ENCODE peak calls at places on chromosomes 4 and X, in four cellular contexts. R, P, W and L are unnamed samples.
A peak's percentile ranks its signal among the peaks of the same experiment; 100 is the strongest.

GRCh38 chr4:147991543-147992295 is 259.8 kb downstream of the ARHGAP10 start:
- DNase-seq in W (no peak), R (no peak), P (no peak), L (no peak)

GRCh38 chrX:1659664-1660461 is 45.0 kb downstream of the ASMT start:
- DNase-seq in R (no peak), P (no peak), W (no peak), L (no peak)

GRCh38 chr4:119679251-119679650 is 50.6 kb upstream of the PDE5A start:
- DNase-seq in W (no peak), R (no peak), P (no peak), L (peak; percentile 23)

GRCh38 chr4:83850435-83850834 is 314.5 kb downstream of the GPAT3 start:
- DNase-seq in W (no peak), P (peak; percentile 46), R (no peak), L (peak; percentile 39)

GRCh38 chr4:184746532-184746870 is 12.6 kb upstream of the CENPU start:
- DNase-seq in R (peak; percentile 65), P (peak; percentile 97), W (peak; percentile 68), L (peak; percentile 98)

GRCh38 chr4:183959349-183959748 is 54.2 kb downstream of the STOX2 start:
- DNase-seq in P (peak; percentile 2), R (no peak), W (no peak), L (no peak)

GRCh38 chrX:134396174-134396573 is 63.8 kb upstream of the HPRT1 start:
- DNase-seq in R (no peak), W (no peak), P (peak; percentile 13), L (peak; percentile 29)

GRCh38 chrX:34218063-34218462 is 85.9 kb upstream of the FAM47A start:
- DNase-seq in R (no peak), P (no peak), W (no peak), L (no peak)

GRCh38 chr4:20255823-20256222 is 4.1 kb downstream of the SLIT2 start:
- DNase-seq in W (no peak), R (no peak), P (no peak), L (peak; percentile 26)

GRCh38 chr4:21869978-21870745 is 78.4 kb downstream of the KCNIP4 start:
- DNase-seq in P (no peak), W (no peak), R (no peak), L (no peak)

GRCh38 chrX:21996872-21997271 is 35.3 kb upstream of the PHEX start:
- DNase-seq in W (no peak), P (peak; percentile 60), R (no peak), L (peak; percentile 79)

GRCh38 chrX:23493941-23494374 is 159.3 kb downstream of the PTCHD1 start:
- DNase-seq in W (no peak), P (no peak), R (no peak), L (peak; percentile 58)

GRCh38 chr4:98166025-98166730 is 22.9 kb upstream of the STPG2 start:
- DNase-seq in R (no peak), W (no peak), P (no peak), L (peak; percentile 4)

GRCh38 chr4:27861381-27861787 is 1000.7 kb downstream of the STIM2 start:
- DNase-seq in P (peak; percentile 1), W (no peak), R (no peak), L (peak; percentile 75)

GRCh38 chr4:5888706-5889696 is 3.9 kb downstream of the CRMP1 start:
- DNase-seq in R (no peak), P (no peak), W (no peak), L (no peak)

GRCh38 chr4:146260521-146260920 is 46.2 kb downstream of the REELD1 start:
- DNase-seq in P (no peak), W (no peak), R (no peak), L (no peak)

GRCh38 chrX:46381630-46382029 is 163.6 kb downstream of the ZNF674 start:
- DNase-seq in W (no peak), R (no peak), P (peak; percentile 15), L (peak; percentile 51)

GRCh38 chr4:72954811-72955210 is 114.7 kb downstream of the COX18 start:
- DNase-seq in R (no peak), W (no peak), P (peak; percentile 38), L (no peak)

GRCh38 chr4:156505341-156505955 is 466.2 kb downstream of the PDGFC start:
- DNase-seq in R (no peak), W (no peak), P (no peak), L (peak; percentile 23)

GRCh38 chr4:75675004-75675531 is 1.9 kb upstream of the G3BP2 start:
- DNase-seq in P (no peak), W (no peak), R (no peak), L (no peak)
- TF ChIP-seq CTCF in P (no peak), W (no peak), R (no peak), L (no peak)

GRCh38 chr4:24073948-24074347 is 184.1 kb upstream of the PPARGC1A start:
- DNase-seq in W (no peak), P (no peak), R (no peak), L (no peak)

GRCh38 chr4:24070117-24070516 is 180.3 kb upstream of the PPARGC1A start:
- DNase-seq in P (peak; percentile 65), W (no peak), R (no peak), L (peak; percentile 84)

GRCh38 chr4:24067367-24067766 is 177.5 kb upstream of the PPARGC1A start:
- DNase-seq in P (no peak), R (no peak), W (no peak), L (no peak)

GRCh38 chr4:24067781-24068193 is 177.9 kb upstream of the PPARGC1A start:
- DNase-seq in P (peak; percentile 54), R (no peak), W (no peak), L (peak; percentile 23)

GRCh38 chr4:24071612-24072372 is 181.9 kb upstream of the PPARGC1A start:
- DNase-seq in P (no peak), W (no peak), R (no peak), L (no peak)
- H3K4me3 ChIP-seq in P (no peak overlapping the region), W (no peak overlapping the region), R (no peak overlapping the region), L (no peak overlapping the region)

GRCh38 chrX:44945736-44946135 is 72.7 kb downstream of the KDM6A start:
- DNase-seq in W (no peak), R (no peak), P (no peak), L (peak; percentile 7)
- TF ChIP-seq CTCF in W (no peak), R (no peak), P (no peak), L (peak; percentile 13)

DNA sequence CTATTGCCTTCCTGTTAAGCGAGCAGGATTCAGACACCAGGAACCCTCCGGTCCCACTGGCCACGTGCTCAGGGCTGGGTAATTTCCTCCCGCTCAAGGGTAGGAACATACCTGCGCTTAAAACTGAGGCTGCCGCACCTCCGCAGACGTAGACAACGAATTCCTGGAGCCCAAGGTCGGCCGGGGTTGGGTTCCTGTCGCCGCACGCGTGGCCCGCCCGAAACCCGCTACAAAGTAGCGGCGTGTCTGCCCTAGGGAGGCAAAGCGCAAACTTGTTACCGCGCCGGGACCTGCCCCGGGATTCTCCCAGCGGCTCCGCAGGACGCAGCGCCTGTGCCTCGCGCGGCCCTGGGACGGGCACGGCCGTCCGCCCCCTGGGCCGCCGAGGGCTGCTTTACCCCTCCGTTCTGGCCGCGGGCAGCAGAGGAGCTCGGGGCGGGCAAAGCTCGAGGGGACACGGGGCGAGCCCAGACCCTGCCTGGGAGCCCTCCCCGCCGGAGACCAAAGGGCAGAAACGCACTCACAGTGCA is 341 bp downstream of the ERVMER34-1 start:
- DNase-seq in P (no peak), R (no peak), W (no peak), L (no peak)
- H3K4me3 ChIP-seq in P (peak overlapping the region; percentile 57), R (peak overlapping the region; percentile 29), W (peak overlapping the region; percentile 29), L (peak overlapping the region; percentile 60)

DNA sequence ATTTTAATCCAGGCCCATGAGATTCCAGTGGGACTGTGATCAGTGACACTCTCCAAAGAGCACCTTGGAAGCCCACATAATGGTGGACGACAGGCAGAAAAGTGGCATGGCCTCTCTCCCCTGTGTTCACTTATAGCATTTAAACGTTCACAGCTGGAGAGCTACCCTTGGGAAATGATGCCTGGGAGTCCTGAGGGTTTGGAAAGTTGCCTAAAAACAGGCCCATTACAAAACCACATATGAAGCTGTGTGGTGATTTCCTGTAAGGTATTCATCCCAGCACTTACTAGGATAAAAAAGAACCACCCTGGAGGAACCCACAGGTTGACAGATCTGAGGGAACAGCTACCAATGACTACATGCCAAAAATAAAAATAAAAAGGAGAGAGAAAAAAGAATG is 193.2 kb downstream of the RASL11B start:
- DNase-seq in R (no peak), W (no peak), P (peak; percentile 90), L (peak; percentile 90)
- TF ChIP-seq CTCF in R (no peak), W (no peak), P (no peak), L (no peak)

GRCh38 chrX:55716937-55717336 is 612 bp upstream of the RRAGB start:
- DNase-seq in W (no peak), P (no peak), R (no peak), L (no peak)
- H3K4me3 ChIP-seq in W (peak overlapping the region; percentile 71), P (peak overlapping the region; percentile 14), R (no peak overlapping the region), L (no peak overlapping the region)

GRCh38 chr4:4859010-4859798 is at the start of gene MSX1:
- DNase-seq in P (peak; percentile 88), R (peak; percentile 82), W (peak; percentile 87), L (peak; percentile 88)

GRCh38 chr4:4857001-4857808 is 2.3 kb upstream of the MSX1 start:
- DNase-seq in P (no peak), R (no peak), W (no peak), L (no peak)

GRCh38 chr4:4856071-4857000 is 3.1 kb upstream of the MSX1 start:
- DNase-seq in W (no peak), P (no peak), R (no peak), L (no peak)

GRCh38 chr4:4858527-4858926 is 938 bp upstream of the MSX1 start:
- DNase-seq in W (no peak), R (no peak), P (no peak), L (no peak)

DNA sequence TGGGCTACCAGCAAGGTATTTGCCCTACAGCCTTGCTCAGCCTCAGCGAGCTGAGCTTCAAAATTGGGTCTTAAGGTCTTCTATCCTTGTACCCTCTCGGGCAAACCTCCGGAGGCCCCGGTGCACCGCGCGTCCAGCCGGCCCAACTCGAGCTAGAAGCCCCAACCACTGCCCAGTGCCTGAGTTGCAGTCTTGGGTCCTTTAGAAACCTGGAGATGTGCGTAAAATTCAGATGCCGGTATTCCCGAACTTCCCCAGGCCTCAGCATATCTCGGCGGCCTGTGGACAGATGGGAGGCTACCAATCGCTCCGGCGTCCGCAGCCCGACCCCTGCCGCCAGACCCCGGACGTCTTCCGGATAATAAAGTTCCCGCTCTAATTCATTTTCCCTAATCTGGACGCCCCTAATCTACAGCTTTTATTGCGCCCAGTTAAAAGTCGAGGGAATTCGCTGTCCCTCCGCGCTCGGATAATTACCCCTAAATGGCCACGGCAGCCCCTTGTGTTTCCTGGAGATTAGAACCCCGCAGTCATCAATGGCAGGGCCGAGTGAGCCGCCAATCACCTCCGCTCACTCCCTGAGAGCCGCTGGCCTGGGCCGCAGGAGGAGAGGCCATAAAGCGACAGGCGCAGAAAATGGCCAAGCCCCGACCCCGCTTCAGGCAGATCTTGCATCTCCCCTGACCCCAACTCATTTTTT is 1.5 kb upstream of the MSX1 start:
- DNase-seq in R (no peak), P (no peak), W (no peak), L (no peak)
- TF ChIP-seq CTCF in R (no peak), P (no peak), W (no peak), L (no peak)

GRCh38 chr4:2062168-2062807 is 3.2 kb downstream of the NAT8L start:
- DNase-seq in P (no peak), R (no peak), W (no peak), L (no peak)
- H3K4me3 ChIP-seq in P (no peak overlapping the region), R (no peak overlapping the region), W (no peak overlapping the region), L (no peak overlapping the region)